ENCODE peak calls at places on chromosomes 7 and 10, in ten cellular contexts. I is NCI-H1105 treated with DMSO at 0.1 percent for 48 hours; Y is left lung; D is thoracic aorta; E is GM12865; H is activated T-helper 1 cell treated with anti-CD3 and anti-CD28 coated beads, Interleukin-2, amount 50 U/mL, for 16 hours; R is A549; A is Kasumi-1; T is T-helper 2 cell; Q is NCI-H1694 treated with DMSO at 0.1 percent for 48 hours. G is an unnamed sample.

GRCh38 chr10:117175215-117175900 is 21.9 kb upstream of the KCNK18 start:
- DNase-seq in D (no peak), I (peak), E (no peak), Y (peak), T (no peak), R (no peak), Q (no peak), H (no peak), A (peak), G (no peak)

GRCh38 chr7:88302486-88302885 is 4.2 kb downstream of the STEAP4 start:
- DNase-seq in I (no peak), E (no peak), D (no peak), T (no peak), R (no peak), A (no peak), Q (no peak), H (no peak), Y (no peak), G (no peak)

GRCh38 chr10:459743-460142 is 229.7 kb downstream of the DIP2C start:
- DNase-seq in H (no peak), E (no peak), Y (no peak), A (no peak), T (no peak), I (no peak), R (no peak), Q (no peak), D (no peak), G (no peak)

GRCh38 chr10:101121661-101122045 is 9.4 kb upstream of the TLX1 start:
- DNase-seq in T (no peak), I (no peak), H (no peak), A (no peak), Y (no peak), R (no peak), Q (no peak), D (no peak), E (no peak), G (no peak)

GRCh38 chr7:42102301-42102700 is 134.7 kb downstream of the GLI3 start:
- DNase-seq in H (no peak), Y (no peak), E (no peak), D (no peak), I (no peak), T (no peak), R (no peak), Q (no peak), A (no peak), G (no peak)

GRCh38 chr10:62726142-62726541 is 78.4 kb upstream of the ADO start:
- DNase-seq in I (no peak), R (no peak), E (peak), A (no peak), Q (no peak), H (peak), Y (no peak), T (peak), D (no peak), G (no peak)

GRCh38 chr10:110498982-110499795 is 1.5 kb downstream of the DUSP5 start:
- DNase-seq in T (peak), I (no peak), E (peak), R (no peak), A (peak), Q (no peak), Y (no peak), D (no peak), H (no peak), G (peak)

GRCh38 chr10:118698421-118698820 is 56.3 kb downstream of the CACUL1 start:
- DNase-seq in H (peak), Y (no peak), D (no peak), Q (no peak), A (peak), E (peak), R (peak), T (peak), I (no peak), G (no peak)

GRCh38 chr7:124033807-124034753 is 1.2 kb upstream of the TMEM229A start:
- DNase-seq in E (no peak), T (no peak), Y (no peak), I (no peak), D (no peak), A (no peak), R (no peak), Q (no peak), H (no peak), G (no peak)

GRCh38 chr7:97004931-97005763 is at the start of gene DLX6:
- DNase-seq in T (peak), A (no peak), Q (peak), D (no peak), H (no peak), Y (no peak), R (peak), E (peak), I (peak), G (no peak)

GRCh38 chr10:77251297-77252013 is 386.2 kb downstream of the KCNMA1 start:
- DNase-seq in R (peak), H (no peak), D (no peak), Q (peak), I (no peak), T (no peak), E (peak), Y (no peak), A (peak), G (peak)

GRCh38 chr7:122746948-122747347 is 44.2 kb upstream of the RNF148 start:
- DNase-seq in Y (no peak), E (peak), Q (no peak), A (no peak), T (no peak), D (no peak), H (no peak), R (no peak), I (peak), G (no peak)

GRCh38 chr7:115005942-115006341 is 84.0 kb downstream of the MDFIC start:
- DNase-seq in Y (no peak), D (no peak), R (no peak), A (no peak), E (no peak), H (no peak), T (no peak), Q (no peak), I (no peak), G (no peak)

GRCh38 chr7:34982371-34983019 is 54.8 kb downstream of the DPY19L1 start:
- DNase-seq in Q (no peak), T (peak), D (no peak), E (peak), R (no peak), Y (no peak), H (no peak), A (no peak), I (no peak), G (no peak)

GRCh38 chr10:30583778-30584415 is 45.7 kb downstream of the LYZL2 start:
- DNase-seq in E (peak), D (peak), A (no peak), Y (peak), Q (no peak), T (no peak), R (peak), I (peak), H (no peak), G (peak)

GRCh38 chr7:56110611-56111010 is 4.3 kb upstream of the CHCHD2 start:
- DNase-seq in Y (no peak), H (no peak), A (no peak), E (no peak), D (no peak), T (peak), I (no peak), R (no peak), Q (no peak), G (no peak)

GRCh38 chr7:18064242-18064838 is 36.7 kb upstream of the PRPS1L1 start:
- DNase-seq in D (no peak), Q (no peak), I (no peak), H (no peak), T (no peak), Y (no peak), E (peak), R (no peak), A (no peak), G (peak)

GRCh38 chr10:86655173-86655540 is 810 bp downstream of the OPN4 start:
- DNase-seq in I (no peak), A (no peak), R (no peak), Q (no peak), H (no peak), D (no peak), T (no peak), Y (peak), E (no peak), G (no peak)

G was measured in dermis microvascular lymphatic vessel endothelial cell.